ENCODE peak calls at places on chromosomes 3 and 15, in six cellular contexts. F is GM12878, Y is K562, G is HepG2, O is GM12891, J is H1. E is an unnamed sample.

GRCh38 chr3:152127058-152127457 is 141.7 kb upstream of the MBNL1 start:
- DNase-seq in F (peak; percentile 85), Y (no peak), G (no peak), O (peak; percentile 35), J (no peak), E (peak; percentile 8)

GRCh38 chr15:38263996-38264395 is 11.4 kb downstream of the SPRED1 start:
- DNase-seq in F (no peak), Y (no peak), G (no peak), O (no peak), J (no peak), E (no peak)

GRCh38 chr3:118543823-118544222 is 490.8 kb downstream of the IGSF11 start:
- DNase-seq in F (no peak), Y (no peak), G (no peak), O (no peak), J (no peak), E (no peak)

GRCh38 chr3:119660474-119661150 is at the start of gene POPDC2:
- DNase-seq in F (no peak), Y (no peak), G (no peak), O (no peak), J (no peak), E (no peak)

GRCh38 chr3:183895296-183895695 is 10.6 kb upstream of the PARL start:
- DNase-seq in F (no peak), Y (peak; percentile 63), G (peak; percentile 44), O (peak; percentile 70), J (no peak), E (peak; percentile 64)

GRCh38 chr3:147921044-147921443 is 511.9 kb downstream of the ZIC1 start:
- DNase-seq in F (no peak), Y (no peak), G (no peak), O (no peak), J (no peak), E (no peak)

GRCh38 chr15:77034620-77035467 is 36.1 kb downstream of the TSPAN3 start:
- DNase-seq in F (no peak), Y (peak; percentile 52), G (no peak), O (peak; percentile 70), J (peak; percentile 91), E (peak; percentile 52)

GRCh38 chr3:23341147-23341838 is 138.2 kb downstream of the UBE2E2 start:
- DNase-seq in F (peak; percentile 8), Y (no peak), G (no peak), O (no peak), J (no peak), E (no peak)

GRCh38 chr3:15757824-15758223 is 40.0 kb downstream of the ANKRD28 start:
- DNase-seq in F (no peak), Y (no peak), G (no peak), O (no peak), J (no peak), E (no peak)

GRCh38 chr15:77974098-77974414 is 103.5 kb downstream of the TBC1D2B start:
- DNase-seq in F (no peak), Y (no peak), G (no peak), O (no peak), J (peak; percentile 33), E (no peak)

GRCh38 chr3:55147856-55148720 is 220.2 kb upstream of the LRTM1 start:
- DNase-seq in F (no peak), Y (no peak), G (no peak), O (no peak), J (no peak), E (no peak)

GRCh38 chr3:95460274-95460673 is 1354.1 kb upstream of the EPHA6 start:
- DNase-seq in F (no peak), Y (no peak), G (no peak), O (no peak), J (no peak), E (no peak)

GRCh38 chr3:196902296-196902695 is 34.6 kb downstream of the SENP5 start:
- DNase-seq in F (no peak), Y (no peak), G (no peak), O (no peak), J (no peak), E (no peak)

GRCh38 chr3:94440767-94441493 is 378.1 kb downstream of the NSUN3 start:
- DNase-seq in F (no peak), Y (no peak), G (peak; percentile 17), O (no peak), J (no peak), E (no peak)

GRCh38 chr3:97821810-97822775 is at the start of gene CRYBG3:
- DNase-seq in F (peak; percentile 40), Y (peak; percentile 74), G (peak; percentile 53), O (peak; percentile 83), J (peak; percentile 85), E (peak; percentile 75)
- TF ChIP-seq POLR2A in F (peak; percentile 93), Y (no peak), G (peak; percentile 86), O (peak; percentile 86), J (no peak), E (peak; percentile 82)

DNA sequence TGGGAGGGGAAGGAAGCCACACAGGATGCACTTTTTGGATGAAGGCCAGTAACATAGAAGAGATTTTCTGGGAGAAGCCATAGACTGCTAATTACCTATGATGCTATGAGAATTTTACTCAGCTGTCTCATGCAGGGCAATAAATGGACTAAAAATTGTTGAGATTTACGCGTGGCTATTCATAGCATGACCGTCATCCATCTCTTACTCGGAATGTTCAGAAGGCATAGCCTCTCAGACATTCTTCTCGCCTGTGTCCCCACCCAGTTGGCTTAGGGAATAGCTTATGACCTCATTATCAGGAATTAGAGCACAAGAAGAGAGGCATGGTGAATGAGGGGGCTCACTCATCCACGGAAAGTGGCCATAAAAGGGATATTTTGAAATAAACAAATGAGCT is 107.9 kb upstream of the ATP10A start:
- DNase-seq in F (no peak), Y (no peak), G (no peak), O (no peak), J (no peak), E (no peak)
- TF ChIP-seq TAF1 in F (no peak), Y (no peak), G (no peak), O (no peak), J (no peak), E (no peak)

DNA sequence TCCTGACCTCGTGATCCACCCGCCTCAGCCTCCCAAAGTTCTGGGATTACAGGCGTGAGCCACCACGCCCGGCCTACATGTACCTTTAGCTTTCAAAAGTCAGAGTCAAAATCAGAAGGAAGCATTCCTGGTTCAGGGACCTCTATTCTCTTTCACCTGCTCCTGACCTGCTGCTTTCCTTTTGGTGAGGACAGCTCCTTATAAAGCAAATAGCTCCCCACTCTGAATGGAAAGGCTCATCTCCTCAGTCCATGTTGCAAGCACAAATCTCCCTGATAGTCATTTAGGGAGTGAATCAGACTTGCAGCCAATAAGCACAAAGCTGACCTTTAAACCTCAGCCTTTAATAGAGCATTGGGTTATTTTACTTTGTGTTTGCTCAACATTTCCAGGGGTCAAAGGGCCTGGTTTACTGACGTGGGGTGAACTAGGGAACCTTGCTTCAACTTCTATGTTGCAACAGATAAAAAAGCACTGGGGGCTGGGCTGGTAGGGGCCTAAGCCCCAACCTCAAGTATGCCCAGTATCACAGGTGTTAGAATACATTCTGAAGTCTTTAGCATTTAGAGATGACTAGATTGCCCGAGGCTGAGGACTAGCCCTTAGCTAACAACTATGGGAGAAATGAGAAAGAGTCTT is 43.1 kb downstream of the THRB start:
- DNase-seq in F (no peak), Y (no peak), G (peak; percentile 99), O (no peak), J (no peak), E (no peak)
- TF ChIP-seq POLR2A in F (no peak), Y (no peak), G (peak; percentile 63), O (no peak), J (no peak), E (no peak)

GRCh38 chr15:67777071-67777470 is 48.2 kb upstream of the SKOR1 start:
- DNase-seq in F (no peak), Y (no peak), G (no peak), O (no peak), J (no peak), E (no peak)

GRCh38 chr15:67775265-67775664 is 50.0 kb upstream of the SKOR1 start:
- DNase-seq in F (no peak), Y (no peak), G (no peak), O (no peak), J (no peak), E (no peak)

GRCh38 chr15:67777773-67778172 is 47.5 kb upstream of the SKOR1 start:
- DNase-seq in F (no peak), Y (no peak), G (no peak), O (no peak), J (no peak), E (no peak)

GRCh38 chr15:67775998-67776397 is 49.3 kb upstream of the SKOR1 start:
- DNase-seq in F (no peak), Y (no peak), G (no peak), O (no peak), J (no peak), E (no peak)

GRCh38 chr15:67776600-67776999 is 48.7 kb upstream of the SKOR1 start:
- DNase-seq in F (no peak), Y (no peak), G (no peak), O (no peak), J (no peak), E (no peak)
- TF ChIP-seq TAF1 in F (no peak), Y (no peak), G (no peak), O (no peak), J (no peak), E (no peak)

DNA sequence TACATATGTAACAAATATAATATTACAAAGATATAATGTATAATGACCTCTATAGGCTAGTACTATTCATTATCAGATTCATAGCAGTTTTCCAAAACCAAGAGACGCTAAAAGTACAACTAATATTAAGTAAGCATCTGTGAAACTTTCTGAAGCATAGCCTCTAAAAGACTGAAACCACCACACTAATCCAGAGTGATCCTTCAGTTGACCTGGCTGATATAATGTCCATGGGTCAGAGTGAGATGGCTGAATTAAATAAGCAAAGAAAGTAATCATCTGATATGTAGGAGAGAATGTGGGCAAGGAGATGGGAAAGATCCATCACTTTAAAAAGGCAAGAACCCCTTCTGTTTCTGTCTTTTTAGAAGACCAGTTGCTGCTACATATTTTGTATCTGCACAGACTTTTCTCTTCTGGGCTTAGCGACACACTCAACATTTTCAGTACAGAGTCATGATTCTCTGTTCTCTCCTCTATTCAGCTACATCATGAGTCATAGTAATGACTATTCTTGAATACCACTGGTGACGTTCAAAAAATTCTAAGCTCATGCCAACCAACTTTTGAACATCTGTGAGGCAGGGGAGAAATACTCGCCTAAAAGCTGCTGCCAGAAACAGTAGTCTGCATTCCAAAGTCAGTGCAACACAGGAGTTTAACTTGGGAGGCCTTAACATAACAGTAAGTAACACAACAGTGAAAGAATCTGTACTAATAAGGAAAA is 149.6 kb downstream of the MAGI1 start:
- DNase-seq in F (no peak), Y (no peak), G (no peak), O (no peak), J (no peak), E (no peak)
- TF ChIP-seq POLR2A in F (no peak), Y (no peak), G (no peak), O (no peak), J (no peak), E (no peak)

GRCh38 chr15:74402337-74402839 is 31.4 kb downstream of the SEMA7A start:
- DNase-seq in F (no peak), Y (no peak), G (no peak), O (no peak), J (no peak), E (no peak)

GRCh38 chr15:74403590-74403919 is 30.2 kb downstream of the SEMA7A start:
- DNase-seq in F (no peak), Y (no peak), G (no peak), O (no peak), J (no peak), E (no peak)

GRCh38 chr15:74402873-74403589 is 30.7 kb downstream of the SEMA7A start:
- DNase-seq in F (peak; percentile 82), Y (no peak), G (no peak), O (no peak), J (no peak), E (peak; percentile 74)

GRCh38 chr15:74405823-74406222 is 27.9 kb downstream of the SEMA7A start:
- DNase-seq in F (no peak), Y (no peak), G (no peak), O (no peak), J (no peak), E (no peak)

GRCh38 chr15:74403981-74404563 is 29.7 kb downstream of the SEMA7A start:
- DNase-seq in F (peak; percentile 95), Y (no peak), G (no peak), O (no peak), J (no peak), E (no peak)
- TF ChIP-seq TAF1 in F (no peak), Y (no peak), G (no peak), O (no peak), J (no peak), E (no peak)